ENCODE peak calls at places on chromosome 14, in six cellular contexts. One of them, this sample, is unnamed.

GRCh38 chr14:67428501-67429031 is 16.6 kb upstream of the PLEK2 start:
- DNase-seq in dorsolateral prefrontal cortex: no peak
- DNase-seq in ascending aorta: no peak
- DNase-seq in GM12865: no peak
- DNase-seq in CD8-positive, alpha-beta memory T cell: no peak
- DNase-seq in GM10248: no peak
- DNase-seq in this sample: no peak

GRCh38 chr14:101394374-101394773 is 166.9 kb upstream of the DIO3 start:
- DNase-seq in dorsolateral prefrontal cortex: no peak
- DNase-seq in GM10248: no peak
- DNase-seq in ascending aorta: no peak
- DNase-seq in GM12865: no peak
- DNase-seq in CD8-positive, alpha-beta memory T cell: no peak
- DNase-seq in this sample: no peak

GRCh38 chr14:74649673-74650072 is 37.6 kb upstream of the LTBP2 start:
- DNase-seq in dorsolateral prefrontal cortex: no peak
- DNase-seq in CD8-positive, alpha-beta memory T cell: no peak
- DNase-seq in GM12865: no peak
- DNase-seq in GM10248: no peak
- DNase-seq in ascending aorta: no peak
- DNase-seq in this sample: no peak

GRCh38 chr14:97379091-97379531 is 581.9 kb downstream of the VRK1 start:
- DNase-seq in GM10248: no peak
- DNase-seq in dorsolateral prefrontal cortex: no peak
- DNase-seq in CD8-positive, alpha-beta memory T cell: peak
- DNase-seq in ascending aorta: no peak
- DNase-seq in GM12865: peak
- DNase-seq in this sample: peak

GRCh38 chr14:72605096-72605920 is 288.6 kb downstream of the DPF3 start:
- DNase-seq in ascending aorta: no peak
- DNase-seq in GM12865: no peak
- DNase-seq in dorsolateral prefrontal cortex: no peak
- DNase-seq in CD8-positive, alpha-beta memory T cell: no peak
- DNase-seq in GM10248: no peak
- DNase-seq in this sample: no peak

GRCh38 chr14:91281346-91281745 is 36.8 kb upstream of the GPR68 start:
- DNase-seq in ascending aorta: no peak
- DNase-seq in GM10248: no peak
- DNase-seq in GM12865: no peak
- DNase-seq in CD8-positive, alpha-beta memory T cell: no peak
- DNase-seq in dorsolateral prefrontal cortex: no peak
- DNase-seq in this sample: no peak

GRCh38 chr14:79658224-79658623 is 553.1 kb downstream of the DIO2 start:
- DNase-seq in CD8-positive, alpha-beta memory T cell: no peak
- DNase-seq in dorsolateral prefrontal cortex: no peak
- DNase-seq in GM12865: no peak
- DNase-seq in ascending aorta: no peak
- DNase-seq in GM10248: no peak
- DNase-seq in this sample: no peak

GRCh38 chr14:34039428-34040047 is 88.7 kb upstream of the EGLN3 start:
- DNase-seq in CD8-positive, alpha-beta memory T cell: no peak
- DNase-seq in ascending aorta: no peak
- DNase-seq in GM12865: no peak
- DNase-seq in dorsolateral prefrontal cortex: no peak
- DNase-seq in GM10248: no peak
- DNase-seq in this sample: no peak

GRCh38 chr14:26589998-26590397 is 7.8 kb downstream of the NOVA1 start:
- DNase-seq in dorsolateral prefrontal cortex: no peak
- DNase-seq in GM12865: no peak
- DNase-seq in GM10248: no peak
- DNase-seq in CD8-positive, alpha-beta memory T cell: no peak
- DNase-seq in ascending aorta: no peak
- DNase-seq in this sample: no peak

GRCh38 chr14:105492051-105492965 is 1.3 kb downstream of the TEDC1 start:
- DNase-seq in CD8-positive, alpha-beta memory T cell: peak
- DNase-seq in dorsolateral prefrontal cortex: peak
- DNase-seq in GM12865: no peak
- DNase-seq in GM10248: no peak
- DNase-seq in ascending aorta: peak
- DNase-seq in this sample: peak

GRCh38 chr14:82414853-82415539 is 881.3 kb upstream of the SEL1L start:
- DNase-seq in ascending aorta: no peak
- DNase-seq in dorsolateral prefrontal cortex: no peak
- DNase-seq in GM10248: no peak
- DNase-seq in CD8-positive, alpha-beta memory T cell: no peak
- DNase-seq in GM12865: no peak
- DNase-seq in this sample: no peak